ENCODE peak calls at places on chromosomes 2 and 18, in nine cellular contexts. B is AG09309, D is Peyer's patch, A is PC-3, M is colonic mucosa, H is adrenal gland, T is sigmoid colon, X is cardiac fibroblast, I is breast epithelium. Y is an unnamed sample.

GRCh38 chr2:213934560-213934959 is 476.3 kb upstream of the VWC2L start:
- DNase-seq in A (peak), X (peak), I (no peak), M (peak), T (no peak), D (no peak), H (no peak), B (peak), Y (peak)

GRCh38 chr2:46559257-46559656 is 79.9 kb downstream of the TMEM247 start:
- DNase-seq in H (no peak), T (no peak), D (no peak), M (no peak), I (no peak), B (no peak), X (no peak), A (no peak), Y (no peak)

GRCh38 chr18:6781846-6782245 is 52.3 kb downstream of the ARHGAP28 start:
- DNase-seq in T (no peak), B (no peak), X (peak), H (peak), I (no peak), D (no peak), M (no peak), A (peak), Y (peak)

GRCh38 chr18:45167631-45168225 is 447.5 kb upstream of the SLC14A2 start:
- DNase-seq in H (no peak), M (no peak), I (no peak), A (peak), B (peak), T (no peak), X (peak), D (no peak), Y (peak)

GRCh38 chr2:198137733-198138132 is 333.3 kb downstream of the PLCL1 start:
- DNase-seq in B (no peak), H (no peak), M (no peak), A (no peak), T (no peak), D (no peak), I (no peak), X (no peak), Y (no peak)

GRCh38 chr2:23312996-23313606 is 71.9 kb upstream of the KLHL29 start:
- DNase-seq in D (no peak), B (no peak), A (peak), M (no peak), T (no peak), I (no peak), X (peak), H (no peak), Y (no peak)

GRCh38 chr2:113175101-113175628 is 1.4 kb downstream of the PSD4 start:
- DNase-seq in D (peak), T (no peak), X (no peak), H (no peak), A (no peak), I (no peak), M (no peak), B (no peak), Y (no peak)

GRCh38 chr2:167844714-167845530 is 402.5 kb downstream of the STK39 start:
- DNase-seq in T (no peak), I (no peak), D (no peak), A (peak), B (no peak), H (no peak), M (peak), X (no peak), Y (peak)

GRCh38 chr2:145034511-145034910 is 514.6 kb upstream of the ZEB2 start:
- DNase-seq in I (no peak), X (no peak), D (no peak), M (no peak), H (no peak), T (no peak), A (no peak), B (no peak), Y (no peak)

GRCh38 chr2:39851691-39852110 is 72.6 kb upstream of the THUMPD2 start:
- DNase-seq in H (no peak), A (peak), I (no peak), X (peak), D (no peak), B (peak), T (no peak), M (no peak), Y (no peak)

GRCh38 chr2:196263181-196263747 is 91.9 kb upstream of the STK17B start:
- DNase-seq in M (no peak), A (peak), H (no peak), X (peak), B (no peak), T (no peak), D (peak), I (peak), Y (peak)

GRCh38 chr2:85744771-85745601 is 8.8 kb upstream of the ATOH8 start:
- DNase-seq in X (peak), H (no peak), B (no peak), I (peak), A (no peak), T (peak), D (no peak), M (no peak), Y (no peak)

GRCh38 chr2:61910603-61911002 is 5.1 kb downstream of the COMMD1 start:
- DNase-seq in M (no peak), I (no peak), A (peak), B (no peak), H (no peak), X (peak), T (no peak), D (no peak), Y (peak)

GRCh38 chr2:167292430-167293171 is 404.3 kb downstream of the XIRP2 start:
- DNase-seq in A (peak), H (peak), M (peak), T (peak), B (peak), D (peak), X (peak), I (peak), Y (peak)

GRCh38 chr2:113848758-113849460 is 41.0 kb upstream of the ACTR3 start:
- DNase-seq in T (no peak), I (no peak), D (no peak), M (no peak), H (no peak), B (no peak), A (peak), X (peak), Y (peak)

GRCh38 chr2:64699712-64700111 is 46.0 kb upstream of the SERTAD2 start:
- DNase-seq in I (no peak), H (no peak), B (no peak), M (no peak), X (peak), D (peak), T (no peak), A (no peak), Y (no peak)

GRCh38 chr2:150008901-150009300 is 421.3 kb upstream of the MMADHC start:
- DNase-seq in H (no peak), M (no peak), B (no peak), D (no peak), X (no peak), T (no peak), A (no peak), I (no peak), Y (peak)

GRCh38 chr2:168730391-168730790 is 72.0 kb upstream of the NOSTRIN start:
- DNase-seq in D (no peak), I (no peak), M (no peak), B (no peak), A (no peak), T (no peak), X (peak), H (no peak), Y (peak)

GRCh38 chr2:191959209-191959608 is 112.3 kb upstream of the CAVIN2 start:
- DNase-seq in A (no peak), B (no peak), I (no peak), H (no peak), M (no peak), T (no peak), D (no peak), X (no peak), Y (no peak)

GRCh38 chr18:46711444-46711863 is 45.4 kb downstream of the ST8SIA5 start:
- DNase-seq in X (no peak), B (no peak), T (no peak), A (no peak), M (no peak), I (no peak), H (peak), D (no peak), Y (no peak)

GRCh38 chr2:10097352-10098148 is 17.3 kb upstream of the CYS1 start:
- DNase-seq in D (no peak), H (peak), B (no peak), X (peak), M (peak), A (peak), I (no peak), T (peak), Y (peak)

GRCh38 chr18:46053368-46054095 is 18.5 kb downstream of the PSTPIP2 start:
- DNase-seq in B (no peak), I (no peak), X (no peak), A (no peak), H (no peak), M (no peak), T (no peak), D (no peak), Y (no peak)

GRCh38 chr2:183037281-183037659 is 987 bp downstream of the NCKAP1 start:
- DNase-seq in T (no peak), M (no peak), B (no peak), X (peak), D (no peak), A (peak), I (no peak), H (no peak), Y (peak)

GRCh38 chr2:237240252-237240651 is 154.6 kb downstream of the COPS8 start:
- DNase-seq in D (no peak), B (no peak), M (no peak), X (no peak), T (no peak), I (no peak), H (no peak), A (no peak), Y (no peak)

GRCh38 chr2:10935953-10936942 is 24.5 kb downstream of the KCNF1 start:
- DNase-seq in T (no peak), H (peak), B (peak), I (no peak), M (no peak), X (peak), D (no peak), A (peak), Y (peak)

GRCh38 chr2:174012347-174013309 is 47.5 kb upstream of the SP3 start:
- DNase-seq in I (peak), B (no peak), H (peak), M (peak), T (peak), A (no peak), D (peak), X (peak), Y (peak)

GRCh38 chr2:161010503-161010902 is 149.7 kb upstream of the TANK start:
- DNase-seq in I (no peak), D (no peak), M (no peak), B (no peak), H (no peak), A (no peak), X (no peak), T (no peak), Y (no peak)

GRCh38 chr18:58557013-58557435 is 71.9 kb downstream of the ALPK2 start:
- DNase-seq in T (no peak), B (no peak), I (no peak), D (peak), X (no peak), A (no peak), M (no peak), H (no peak), Y (no peak)

GRCh38 chr2:239735131-239735828 is 289.9 kb downstream of the NDUFA10 start:
- DNase-seq in H (no peak), B (no peak), A (no peak), M (no peak), D (no peak), I (no peak), X (no peak), T (no peak), Y (no peak)

GRCh38 chr2:56230171-56230570 is 46.4 kb downstream of the CCDC85A start:
- DNase-seq in B (no peak), X (peak), A (peak), T (no peak), D (no peak), H (no peak), I (no peak), M (no peak), Y (peak)

GRCh38 chr2:187485535-187485934 is 37.5 kb upstream of the CALCRL start:
- DNase-seq in B (no peak), H (no peak), A (no peak), T (no peak), M (no peak), X (no peak), I (no peak), D (no peak), Y (no peak)

GRCh38 chr2:205781244-205781643 is 98.9 kb downstream of the NRP2 start:
- DNase-seq in B (no peak), X (no peak), D (no peak), T (no peak), M (no peak), H (no peak), I (no peak), A (no peak), Y (no peak)

GRCh38 chr2:7146151-7146550 is 228.9 kb downstream of the RNF144A start:
- DNase-seq in H (no peak), D (no peak), A (no peak), M (no peak), X (no peak), I (no peak), T (no peak), B (no peak), Y (no peak)

GRCh38 chr2:145685323-145686050 is 1165.6 kb upstream of the ZEB2 start:
- DNase-seq in H (no peak), T (no peak), I (no peak), X (peak), M (no peak), D (no peak), B (peak), A (peak), Y (peak)

DNA sequence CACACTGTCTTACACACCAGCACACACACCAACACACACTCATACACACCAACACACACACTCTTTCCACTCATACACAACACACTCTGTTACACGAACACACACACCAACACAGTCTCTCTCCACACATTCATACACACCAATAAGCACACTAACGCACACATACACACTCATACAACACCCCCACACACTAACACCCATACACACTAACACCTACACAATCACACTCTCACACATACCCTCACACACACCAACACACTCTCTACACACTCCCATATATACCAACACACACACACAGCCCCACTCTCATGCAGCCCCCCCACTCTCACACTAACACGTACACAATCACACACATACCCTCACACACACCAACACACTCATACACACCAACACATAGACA is 123.8 kb downstream of the DYSF start:
- DNase-seq in M (no peak), B (no peak), T (no peak), X (no peak), H (no peak), D (no peak), I (no peak), A (no peak), Y (no peak)
- H3K4me3 ChIP-seq in M (no peak), B (no peak), T (no peak), X (no peak), H (no peak), D (no peak), I (no peak), A (no peak), Y (no peak)

GRCh38 chr2:101150306-101151140 is 659 bp downstream of the TBC1D8 start:
- DNase-seq in T (peak), H (peak), B (no peak), I (no peak), M (peak), X (peak), D (peak), A (peak), Y (no peak)
- TF ChIP-seq CTCF in T (no peak), H (no peak), B (no peak), I (no peak), M (no peak), X (no peak), D (no peak), A (no peak), Y (no peak)

DNA sequence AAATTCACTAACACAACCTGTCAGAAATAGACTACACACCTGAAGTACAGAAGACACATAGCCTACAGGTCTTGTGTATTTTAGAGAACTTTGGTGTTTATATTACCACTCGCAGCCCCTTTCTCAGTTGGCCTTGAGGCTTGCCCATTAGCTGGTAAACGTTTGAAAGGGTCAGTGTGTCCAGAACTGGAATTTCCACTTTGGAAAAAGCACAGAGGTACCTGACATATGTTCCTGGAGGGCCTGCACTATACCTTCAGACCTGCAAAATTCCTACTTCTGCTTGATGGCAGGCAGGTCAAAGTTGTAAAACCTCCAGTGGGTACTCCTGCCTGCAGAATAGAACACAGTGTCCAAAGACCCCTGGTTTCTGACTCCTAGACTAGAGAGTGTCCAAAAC is 3.0 kb downstream of the KCTD1 start:
- DNase-seq in T (no peak), A (peak), H (no peak), I (no peak), X (no peak), D (no peak), B (no peak), M (no peak), Y (no peak)
- H3K4me3 ChIP-seq in T (peak), A (peak), H (no peak), I (peak), X (no peak), D (no peak), B (no peak), M (no peak), Y (peak)

GRCh38 chr2:171433763-171434670 is at the start of the genes DCAF17 and METTL8:
- DNase-seq in A (peak), X (peak), I (peak), H (peak), M (peak), T (peak), D (peak), B (peak), Y (peak)
- TF ChIP-seq CTCF in A (peak), X (peak), I (no peak), H (no peak), M (peak), T (peak), D (peak), B (peak), Y (no peak)

DNA sequence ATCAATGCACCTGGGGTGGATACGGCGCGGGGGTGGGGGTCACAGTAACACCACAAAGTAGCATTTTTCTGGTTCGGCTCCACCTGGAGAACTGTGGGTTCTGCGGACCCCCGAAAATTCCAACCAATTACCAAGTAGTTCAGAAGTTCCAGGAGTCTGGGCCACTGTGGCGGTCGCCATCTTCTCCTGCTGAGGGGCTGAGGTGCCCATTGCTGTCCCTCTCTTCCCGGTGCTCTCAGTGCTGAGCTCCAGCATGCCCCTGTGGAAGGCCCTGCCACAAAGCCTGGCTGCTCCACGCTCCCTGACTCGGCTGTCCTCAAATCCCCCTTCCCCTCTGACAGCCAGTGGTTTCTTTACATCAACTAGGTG is 79.3 kb downstream of the GFPT1 start:
- DNase-seq in H (no peak), I (no peak), B (no peak), T (no peak), D (no peak), A (no peak), X (no peak), M (no peak), Y (no peak)
- H3K4me3 ChIP-seq in H (no peak), I (peak), B (peak), T (peak), D (peak), A (peak), X (no peak), M (no peak), Y (no peak)

Y was measured in epithelial cell of esophagus.